ENCODE peak calls at places on chromosomes 16 and 17, in five cellular contexts. A is SHP77, H is left lobe of liver, C is COR-L47, T is astrocyte of the spinal cord. P is an unnamed sample.

GRCh38 chr17:61400058-61400785 is 579 bp downstream of the TBX2 start:
- DNase-seq in A (no peak), T (no peak), C (no peak), H (no peak), P (no peak)

GRCh38 chr17:871731-872517 is 89.8 kb downstream of the MRM3 start:
- DNase-seq in H (no peak), A (no peak), C (no peak), T (no peak), P (no peak)

GRCh38 chr17:77604301-77605031 is 354.0 kb upstream of the TNRC6C start:
- DNase-seq in A (no peak), C (no peak), H (peak; percentile 29), T (no peak), P (no peak)

GRCh38 chr16:68416057-68417046 is 32.0 kb downstream of the SMPD3 start:
- DNase-seq in H (peak; percentile 66), C (peak; percentile 76), T (no peak), A (no peak), P (peak; percentile 83)

GRCh38 chr17:71899317-71899716 is 221.5 kb upstream of the SOX9 start:
- DNase-seq in A (no peak), T (peak; percentile 42), H (no peak), C (no peak), P (no peak)

GRCh38 chr17:40433551-40434384 is 9.5 kb upstream of the IGFBP4 start:
- DNase-seq in T (no peak), C (no peak), H (peak; percentile 43), A (no peak), P (no peak)

GRCh38 chr16:57653936-57654335 is 14.2 kb upstream of the ADGRG3 start:
- DNase-seq in T (peak; percentile 30), H (no peak), C (peak; percentile 25), A (no peak), P (no peak)

GRCh38 chr17:20273741-20274500 is 193.4 kb downstream of the LGALS9B start:
- DNase-seq in H (no peak), A (no peak), T (no peak), C (no peak), P (no peak)

GRCh38 chr16:82862057-82862456 is 235.3 kb downstream of the CDH13 start:
- DNase-seq in C (no peak), H (no peak), A (no peak), T (no peak), P (no peak)

GRCh38 chr16:11252482-11252931 is 3.5 kb downstream of the SOCS1 start:
- DNase-seq in C (no peak), T (no peak), A (no peak), H (no peak), P (no peak)

GRCh38 chr16:2473425-2473926 is 1.5 kb upstream of the TBC1D24 start:
- DNase-seq in T (no peak), H (no peak), A (no peak), C (peak; percentile 30), P (no peak)

GRCh38 chr16:83682858-83683235 is 124.9 kb upstream of the HSBP1 start:
- DNase-seq in A (no peak), H (no peak), T (no peak), C (no peak), P (no peak)

P was measured in NCI-H748 treated with DMSO at 0.1 percent for 48 hours.